ENCODE peak calls at places on chromosomes 11 and 22, in seven cellular contexts. One of them, this sample, is unnamed.

GRCh38 chr22:49106136-49106930 is 721.3 kb downstream of the BRD1 start:
- DNase-seq in fibroblast of lung: no peak
- DNase-seq in Right ventricle myocardium superior: no peak
- DNase-seq in occipital lobe: no peak
- DNase-seq in renal cortical epithelial cell: no peak
- DNase-seq in stimulated activated CD4-positive, alpha-beta T cell treated with anti-CD3 and anti-CD28 coated beads, TNF-alpha, amount 100 ng/mL, for 4 hours: no peak
- DNase-seq in fibroblast of villous mesenchyme: no peak
- DNase-seq in this sample: no peak

GRCh38 chr11:132631956-132632355 is 900.3 kb downstream of the OPCML start:
- DNase-seq in fibroblast of lung: no peak
- DNase-seq in Right ventricle myocardium superior: no peak
- DNase-seq in occipital lobe: no peak
- DNase-seq in renal cortical epithelial cell: no peak
- DNase-seq in stimulated activated CD4-positive, alpha-beta T cell treated with anti-CD3 and anti-CD28 coated beads, TNF-alpha, amount 100 ng/mL, for 4 hours: no peak
- DNase-seq in fibroblast of villous mesenchyme: no peak
- DNase-seq in this sample: no peak

GRCh38 chr11:65129649-65130441 is 4.5 kb downstream of the SYVN1 start:
- DNase-seq in fibroblast of lung: no peak
- DNase-seq in Right ventricle myocardium superior: no peak
- DNase-seq in occipital lobe: no peak
- DNase-seq in renal cortical epithelial cell: no peak
- DNase-seq in stimulated activated CD4-positive, alpha-beta T cell treated with anti-CD3 and anti-CD28 coated beads, TNF-alpha, amount 100 ng/mL, for 4 hours: no peak
- DNase-seq in fibroblast of villous mesenchyme: no peak
- DNase-seq in this sample: no peak

GRCh38 chr11:119650251-119650650 is 78.7 kb downstream of the NECTIN1 start:
- DNase-seq in fibroblast of lung: no peak
- DNase-seq in Right ventricle myocardium superior: no peak
- DNase-seq in occipital lobe: no peak
- DNase-seq in renal cortical epithelial cell: no peak
- DNase-seq in stimulated activated CD4-positive, alpha-beta T cell treated with anti-CD3 and anti-CD28 coated beads, TNF-alpha, amount 100 ng/mL, for 4 hours: no peak
- DNase-seq in fibroblast of villous mesenchyme: no peak
- DNase-seq in this sample: no peak

GRCh38 chr11:130211781-130212401 is 52.3 kb downstream of the ST14 start:
- DNase-seq in fibroblast of lung: no peak
- DNase-seq in Right ventricle myocardium superior: no peak
- DNase-seq in occipital lobe: no peak
- DNase-seq in renal cortical epithelial cell: no peak
- DNase-seq in stimulated activated CD4-positive, alpha-beta T cell treated with anti-CD3 and anti-CD28 coated beads, TNF-alpha, amount 100 ng/mL, for 4 hours: no peak
- DNase-seq in fibroblast of villous mesenchyme: no peak
- DNase-seq in this sample: no peak

GRCh38 chr11:34395916-34396555 is 38.2 kb upstream of the ABTB2 start:
- DNase-seq in fibroblast of lung: peak
- DNase-seq in Right ventricle myocardium superior: no peak
- DNase-seq in occipital lobe: no peak
- DNase-seq in renal cortical epithelial cell: peak
- DNase-seq in stimulated activated CD4-positive, alpha-beta T cell treated with anti-CD3 and anti-CD28 coated beads, TNF-alpha, amount 100 ng/mL, for 4 hours: no peak
- DNase-seq in fibroblast of villous mesenchyme: peak
- DNase-seq in this sample: no peak

GRCh38 chr11:15536438-15536837 is 421.7 kb downstream of the INSC start:
- DNase-seq in fibroblast of lung: no peak
- DNase-seq in Right ventricle myocardium superior: no peak
- DNase-seq in occipital lobe: no peak
- DNase-seq in renal cortical epithelial cell: no peak
- DNase-seq in stimulated activated CD4-positive, alpha-beta T cell treated with anti-CD3 and anti-CD28 coated beads, TNF-alpha, amount 100 ng/mL, for 4 hours: no peak
- DNase-seq in fibroblast of villous mesenchyme: no peak
- DNase-seq in this sample: no peak

GRCh38 chr11:342328-342727 is 21.7 kb upstream of the IFITM3 start:
- DNase-seq in fibroblast of lung: no peak
- DNase-seq in Right ventricle myocardium superior: no peak
- DNase-seq in occipital lobe: no peak
- DNase-seq in renal cortical epithelial cell: no peak
- DNase-seq in stimulated activated CD4-positive, alpha-beta T cell treated with anti-CD3 and anti-CD28 coated beads, TNF-alpha, amount 100 ng/mL, for 4 hours: no peak
- DNase-seq in fibroblast of villous mesenchyme: no peak
- DNase-seq in this sample: no peak

GRCh38 chr11:81331611-81332205 is 1402.0 kb downstream of the FAM181B start:
- DNase-seq in fibroblast of lung: no peak
- DNase-seq in Right ventricle myocardium superior: no peak
- DNase-seq in occipital lobe: no peak
- DNase-seq in renal cortical epithelial cell: peak
- DNase-seq in stimulated activated CD4-positive, alpha-beta T cell treated with anti-CD3 and anti-CD28 coated beads, TNF-alpha, amount 100 ng/mL, for 4 hours: no peak
- DNase-seq in fibroblast of villous mesenchyme: no peak
- DNase-seq in this sample: no peak

GRCh38 chr11:45423036-45423435 is 136.9 kb upstream of the SYT13 start:
- DNase-seq in fibroblast of lung: no peak
- DNase-seq in Right ventricle myocardium superior: no peak
- DNase-seq in occipital lobe: no peak
- DNase-seq in renal cortical epithelial cell: no peak
- DNase-seq in stimulated activated CD4-positive, alpha-beta T cell treated with anti-CD3 and anti-CD28 coated beads, TNF-alpha, amount 100 ng/mL, for 4 hours: no peak
- DNase-seq in fibroblast of villous mesenchyme: no peak
- DNase-seq in this sample: no peak

This sample was measured in dorsolateral prefrontal cortex.